ENCODE peak calls at places on chromosomes 5 and 9, in eight cellular contexts. X is B cell, G is Calu3, L is WERI-Rb-1, A is K562, S is fibroblast of lung, J is BE2C, F is IMR-90. B is an unnamed sample.

GRCh38 chr5:95954716-95955115 is 6.9 kb downstream of the ELL2 start:
- DNase-seq in J (no peak), G (no peak), X (no peak), F (peak), L (no peak), A (no peak), S (no peak), B (no peak)

GRCh38 chr9:87545858-87546257 is 48.2 kb downstream of the DAPK1 start:
- DNase-seq in L (no peak), X (no peak), J (no peak), S (peak), A (no peak), G (no peak), F (peak), B (no peak)

GRCh38 chr9:86669442-86669841 is 277.9 kb downstream of the GAS1 start:
- DNase-seq in X (no peak), L (no peak), J (no peak), F (no peak), G (no peak), S (no peak), A (no peak), B (no peak)

GRCh38 chr5:10367586-10367985 is 14.1 kb downstream of the MARCHF6 start:
- DNase-seq in X (no peak), S (peak), J (no peak), L (no peak), G (no peak), F (no peak), A (no peak), B (no peak)

GRCh38 chr9:114282926-114283325 is 40.0 kb upstream of the ORM1 start:
- DNase-seq in J (peak), A (no peak), S (peak), F (peak), G (no peak), L (peak), X (no peak), B (no peak)

GRCh38 chr9:37445832-37446231 is 19.4 kb downstream of the ZBTB5 start:
- DNase-seq in S (no peak), J (no peak), A (no peak), L (no peak), F (no peak), G (no peak), X (no peak), B (no peak)

GRCh38 chr5:80864706-80865435 is 95.3 kb upstream of the RASGRF2 start:
- DNase-seq in G (no peak), A (no peak), L (no peak), F (no peak), X (no peak), J (no peak), S (no peak), B (no peak)

GRCh38 chr9:119284118-119284517 is 85.1 kb downstream of the BRINP1 start:
- DNase-seq in A (no peak), G (no peak), F (no peak), J (no peak), L (peak), X (no peak), S (peak), B (no peak)

GRCh38 chr9:83238871-83239624 is 176.1 kb upstream of the RASEF start:
- DNase-seq in S (no peak), F (no peak), X (no peak), A (no peak), J (peak), G (peak), L (no peak), B (no peak)

GRCh38 chr9:4425358-4426045 is 64.8 kb upstream of the SLC1A1 start:
- DNase-seq in J (no peak), L (no peak), G (peak), X (no peak), A (no peak), F (no peak), S (no peak), B (no peak)

GRCh38 chr5:16574789-16575785 is 41.7 kb downstream of the RETREG1 start:
- DNase-seq in A (no peak), L (no peak), G (no peak), F (peak), J (no peak), X (no peak), S (peak), B (no peak)

GRCh38 chr9:19934301-19934868 is 145.5 kb upstream of the SLC24A2 start:
- DNase-seq in L (no peak), J (no peak), S (peak), X (no peak), G (peak), A (no peak), F (peak), B (no peak)

GRCh38 chr9:86452194-86452828 is 98.1 kb upstream of the TUT7 start:
- DNase-seq in G (no peak), A (no peak), X (no peak), F (peak), L (no peak), S (no peak), J (no peak), B (no peak)

GRCh38 chr9:23006127-23006526 is 559.5 kb downstream of the DMRTA1 start:
- DNase-seq in A (no peak), S (no peak), X (no peak), G (no peak), L (no peak), J (no peak), F (no peak), B (no peak)

GRCh38 chr5:58961631-58962280 is 378.9 kb downstream of the RAB3C start:
- DNase-seq in A (no peak), G (no peak), F (no peak), S (no peak), X (no peak), L (no peak), J (no peak), B (no peak)

GRCh38 chr5:39760385-39761198 is 335.8 kb upstream of the DAB2 start:
- DNase-seq in A (no peak), X (no peak), S (peak), L (no peak), G (no peak), F (peak), J (no peak), B (no peak)

GRCh38 chr9:109846781-109847180 is 66.8 kb downstream of the PALM2AKAP2 start:
- DNase-seq in S (peak), X (no peak), G (no peak), A (no peak), J (no peak), F (no peak), L (no peak), B (no peak)

GRCh38 chr9:38008168-38009034 is 60.6 kb downstream of the SHB start:
- DNase-seq in L (no peak), S (peak), X (peak), J (no peak), G (peak), F (peak), A (peak), B (no peak)

GRCh38 chr5:89313804-89314588 is 431.0 kb upstream of the MEF2C start:
- DNase-seq in F (peak), X (peak), G (peak), S (peak), L (no peak), J (no peak), A (peak), B (no peak)

GRCh38 chr5:57538341-57538955 is 55.8 kb upstream of the ACTBL2 start:
- DNase-seq in S (peak), A (no peak), G (no peak), J (no peak), L (no peak), X (no peak), F (peak), B (no peak)

GRCh38 chr5:90390933-90391332 is 18.6 kb downstream of the CETN3 start:
- DNase-seq in A (no peak), F (no peak), S (peak), G (no peak), X (no peak), J (no peak), L (no peak), B (no peak)

GRCh38 chr5:71828641-71829040 is 109.6 kb downstream of the CARTPT start:
- DNase-seq in J (no peak), F (peak), A (no peak), L (no peak), S (peak), G (no peak), X (no peak), B (no peak)

GRCh38 chr5:169706758-169707450 is 69.8 kb downstream of the DOCK2 start:
- DNase-seq in X (no peak), A (peak), S (peak), L (no peak), G (no peak), F (peak), J (no peak), B (no peak)

GRCh38 chr5:59785701-59786100 is 107.8 kb downstream of the PDE4D start:
- DNase-seq in F (no peak), G (no peak), S (no peak), A (no peak), J (no peak), L (no peak), X (no peak), B (no peak)

GRCh38 chr5:90598300-90598699 is 39.7 kb downstream of the ADGRV1 start:
- DNase-seq in F (no peak), G (no peak), S (peak), A (no peak), X (no peak), J (no peak), L (peak), B (no peak)

GRCh38 chr5:151040211-151040747 is 19.9 kb downstream of the GPX3 start:
- DNase-seq in J (no peak), G (no peak), F (peak), S (peak), X (no peak), A (peak), L (no peak), B (no peak)

GRCh38 chr5:172939045-172939444 is 20.2 kb upstream of the RPL26L1 start:
- DNase-seq in F (peak), S (no peak), X (no peak), G (peak), A (peak), J (peak), L (peak), B (no peak)

GRCh38 chr9:75903785-75904360 is 13.4 kb downstream of the PCSK5 start:
- DNase-seq in G (peak), J (no peak), F (peak), X (no peak), L (no peak), S (peak), A (no peak), B (no peak)

GRCh38 chr5:68176802-68177479 is 38.6 kb upstream of the PIK3R1 start:
- DNase-seq in G (no peak), J (no peak), S (no peak), X (no peak), L (no peak), A (no peak), F (no peak), B (no peak)

GRCh38 chr5:82894754-82895153 is 182.4 kb downstream of the TMEM167A start:
- DNase-seq in L (no peak), J (peak), G (no peak), F (no peak), X (no peak), A (no peak), S (peak), B (no peak)

GRCh38 chr5:72654231-72654630 is 147.0 kb upstream of the ZNF366 start:
- DNase-seq in X (no peak), J (no peak), G (no peak), S (no peak), F (no peak), A (no peak), L (peak), B (no peak)

DNA sequence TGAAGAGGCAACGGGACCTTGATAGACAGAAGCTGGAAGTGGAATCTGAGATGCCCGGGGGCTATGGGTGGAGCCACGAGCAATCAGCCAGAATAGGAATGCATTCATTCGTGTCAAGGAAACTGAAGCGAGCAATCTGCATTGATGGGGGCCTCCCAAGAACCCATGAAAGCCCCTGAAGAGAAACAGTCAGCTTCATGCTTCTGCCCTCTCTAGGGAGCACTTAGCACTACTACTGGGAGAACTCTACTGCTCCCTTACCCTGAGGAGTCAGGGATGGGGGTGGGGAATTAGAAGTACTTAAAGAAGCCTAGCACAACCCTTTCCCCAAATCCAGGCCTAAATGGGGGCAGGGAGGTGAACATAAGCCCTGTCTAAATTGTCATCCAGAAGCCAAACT is 51.9 kb upstream of the TCERG1 start:
- DNase-seq in X (no peak), L (no peak), S (no peak), F (no peak), J (no peak), A (no peak), G (no peak), B (no peak)
- TF ChIP-seq CTCF in X (no peak), L (no peak), S (no peak), F (no peak), J (no peak), A (no peak), G (no peak), B (no peak)

GRCh38 chr9:81848472-81848871 is 79.8 kb upstream of the SPATA31D4 start:
- DNase-seq in G (no peak), X (no peak), J (no peak), S (peak), F (peak), A (no peak), L (no peak), B (no peak)
- TF ChIP-seq CTCF in G (peak), X (no peak), J (peak), S (peak), F (peak), A (no peak), L (peak), B (no peak)

GRCh38 chr5:176355400-176356178 is 6.0 kb downstream of the KIAA1191 start:
- DNase-seq in J (no peak), A (no peak), L (no peak), G (no peak), X (no peak), F (no peak), S (no peak), B (no peak)
- TF ChIP-seq CTCF in J (peak), A (no peak), L (peak), G (no peak), X (no peak), F (no peak), S (no peak), B (no peak)

GRCh38 chr9:136997830-136998234 is 1.5 kb upstream of the CLIC3 start:
- DNase-seq in F (no peak), X (no peak), L (no peak), A (no peak), G (no peak), S (peak), J (no peak), B (no peak)
- TF ChIP-seq CTCF in F (no peak), X (no peak), L (no peak), A (no peak), G (no peak), S (no peak), J (no peak), B (no peak)

GRCh38 chr5:142206801-142207200 is 98.2 kb downstream of the NDFIP1 start:
- DNase-seq in F (no peak), J (peak), L (no peak), X (no peak), A (no peak), S (no peak), G (no peak), B (no peak)
- TF ChIP-seq CTCF in F (no peak), J (peak), L (no peak), X (no peak), A (peak), S (no peak), G (no peak), B (no peak)

GRCh38 chr9:108282872-108283271 is 572.9 kb downstream of the ACTL7B start:
- DNase-seq in A (no peak), F (peak), L (no peak), S (no peak), X (no peak), G (no peak), J (no peak), B (no peak)
- TF ChIP-seq CTCF in A (peak), F (peak), L (peak), S (no peak), X (no peak), G (no peak), J (peak), B (no peak)

GRCh38 chr5:159100022-159100927 is 559 bp upstream of the EBF1 start:
- DNase-seq in S (peak), A (peak), G (peak), X (peak), L (peak), J (peak), F (peak), B (peak)
- TF ChIP-seq CTCF in S (peak), A (no peak), G (no peak), X (no peak), L (no peak), J (no peak), F (no peak), B (no peak)

DNA sequence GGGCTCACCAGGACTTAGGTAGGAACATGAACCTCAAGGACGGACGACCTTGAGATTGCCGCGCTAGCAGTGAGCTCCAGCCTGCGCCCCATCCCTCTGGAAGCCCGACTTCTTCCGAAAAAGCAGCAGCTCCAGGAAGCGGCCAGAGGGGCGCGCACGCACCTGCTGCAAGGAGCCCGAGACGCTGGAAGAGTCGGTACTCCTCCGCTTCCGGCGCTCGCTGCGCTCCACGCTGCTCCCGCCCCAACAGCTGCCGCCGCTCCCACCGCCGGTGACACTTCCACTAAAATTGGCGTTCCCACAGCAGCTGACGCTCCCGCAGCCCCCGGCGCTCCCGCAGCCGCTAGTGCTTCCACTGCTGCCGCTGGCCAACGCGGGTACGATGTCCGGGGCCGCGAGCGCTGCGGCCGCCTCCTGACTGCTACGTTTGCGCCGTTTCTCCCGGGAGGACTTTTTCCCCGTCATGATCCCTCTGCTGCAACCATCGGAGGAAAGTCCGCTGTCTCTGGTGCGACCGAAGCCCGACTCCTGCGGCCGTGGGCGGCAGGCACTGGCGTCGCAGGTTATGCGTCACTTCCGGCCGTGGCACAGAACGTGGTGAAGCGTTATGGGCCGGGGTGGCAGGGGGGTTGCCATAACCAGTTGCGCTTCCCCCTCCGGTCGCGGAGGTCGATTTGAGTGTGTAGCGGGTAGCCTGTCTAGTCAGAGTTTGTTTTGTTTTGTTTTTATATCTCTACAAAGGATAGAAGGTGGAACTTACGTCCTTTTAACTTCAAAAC is at the start of gene CAAP1:
- DNase-seq in S (peak), J (peak), A (peak), G (peak), L (peak), F (peak), X (peak), B (peak)
- TF ChIP-seq CTCF in S (peak), J (peak), A (peak), G (peak), L (peak), F (peak), X (peak), B (no peak)

GRCh38 chr5:126046996-126047395 is 376.2 kb upstream of the GRAMD2B start:
- DNase-seq in A (no peak), F (no peak), L (no peak), X (no peak), G (no peak), S (no peak), J (peak), B (no peak)
- TF ChIP-seq CTCF in A (no peak), F (no peak), L (no peak), X (no peak), G (no peak), S (no peak), J (no peak), B (no peak)

B was measured in omental fat pad.